ENCODE peak calls at places on chromosomes 3 and 15, in six cellular contexts. Y, G, P, U, J and O are unnamed samples.

GRCh38 chr3:47984089-47984759 is 32.0 kb downstream of the MAP4 start:
- DNase-seq in Y (no peak), G (peak), P (peak), U (no peak), J (no peak), O (no peak)

GRCh38 chr15:75578206-75578947 is 738 bp downstream of the PTPN9 start:
- DNase-seq in Y (peak), G (peak), P (no peak), U (peak), J (peak), O (peak)

GRCh38 chr3:126634803-126635202 is 20.1 kb downstream of the TXNRD3 start:
- DNase-seq in Y (no peak), G (no peak), P (no peak), U (no peak), J (no peak), O (no peak)

GRCh38 chr15:25173241-25174028 is 218.6 kb downstream of the SNRPN start:
- DNase-seq in Y (no peak), G (no peak), P (no peak), U (peak), J (no peak), O (no peak)

GRCh38 chr3:182116386-182116785 is 404.7 kb downstream of the SOX2 start:
- DNase-seq in Y (no peak), G (no peak), P (no peak), U (no peak), J (no peak), O (no peak)

GRCh38 chr3:174532776-174533175 is 326.4 kb upstream of the NAALADL2 start:
- DNase-seq in Y (no peak), G (no peak), P (no peak), U (no peak), J (no peak), O (no peak)

GRCh38 chr3:102510663-102511062 is 75.8 kb downstream of the ZPLD1 start:
- DNase-seq in Y (no peak), G (peak), P (peak), U (no peak), J (no peak), O (no peak)

GRCh38 chr3:129211772-129212171 is 28.1 kb upstream of the CNBP start:
- DNase-seq in Y (no peak), G (peak), P (peak), U (no peak), J (no peak), O (no peak)

GRCh38 chr3:170162052-170162451 is 19.5 kb downstream of the PHC3 start:
- DNase-seq in Y (no peak), G (no peak), P (peak), U (no peak), J (no peak), O (no peak)

GRCh38 chr3:24562874-24563273 is 68.2 kb upstream of the THRB start:
- DNase-seq in Y (peak), G (no peak), P (peak), U (no peak), J (no peak), O (no peak)

GRCh38 chr3:105806361-105806760 is 62.5 kb downstream of the CBLB start:
- DNase-seq in Y (peak), G (peak), P (peak), U (no peak), J (no peak), O (peak)

DNA sequence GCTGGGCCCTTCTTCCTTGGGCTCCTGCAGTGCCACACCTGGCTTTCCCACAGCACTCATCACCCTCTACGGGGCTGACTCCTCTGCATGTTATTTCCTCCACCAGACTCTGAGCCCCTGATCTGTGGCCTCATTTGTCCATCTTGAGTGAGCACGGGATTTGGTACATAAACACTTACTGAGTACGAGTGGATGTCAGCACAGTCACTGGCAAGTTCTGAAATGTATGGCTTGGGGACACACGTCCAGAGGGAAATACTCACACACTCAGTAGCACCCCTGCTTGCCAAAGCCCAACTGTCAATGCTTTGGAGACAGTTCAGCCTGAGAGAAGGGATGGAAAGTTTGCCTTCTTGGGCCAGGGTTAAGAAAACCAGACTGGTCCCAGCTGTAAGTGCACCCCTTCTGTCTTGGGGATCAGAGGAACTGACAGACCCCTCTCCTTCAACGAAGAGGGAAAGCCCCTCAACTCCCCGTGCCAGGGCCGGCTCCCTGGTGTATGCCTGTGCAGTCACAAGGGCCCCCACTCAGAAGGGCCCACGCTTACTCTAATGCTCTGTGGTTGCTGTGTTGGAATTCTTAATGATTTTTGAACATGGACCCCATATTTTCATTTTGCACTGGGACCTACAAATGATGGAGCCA is 71.9 kb downstream of the UMPS start:
- DNase-seq in Y (no peak), G (no peak), P (no peak), U (no peak), J (no peak), O (no peak)
- TF ChIP-seq CTCF in Y (no peak), G (no peak), P (no peak), U (no peak), J (no peak), O (no peak)

GRCh38 chr3:44065741-44066140 is 175.9 kb upstream of the TOPAZ1 start:
- DNase-seq in Y (no peak), G (no peak), P (no peak), U (no peak), J (peak), O (no peak)
- TF ChIP-seq CTCF in Y (no peak), G (no peak), P (no peak), U (no peak), J (peak), O (no peak)

GRCh38 chr3:76652524-76652923 is 387.4 kb upstream of the ROBO2 start:
- DNase-seq in Y (no peak), G (no peak), P (no peak), U (no peak), J (no peak), O (no peak)

GRCh38 chr3:76651784-76652183 is 388.1 kb upstream of the ROBO2 start:
- DNase-seq in Y (peak), G (no peak), P (no peak), U (no peak), J (peak), O (no peak)

GRCh38 chr3:76645724-76646123 is 394.2 kb upstream of the ROBO2 start:
- DNase-seq in Y (no peak), G (no peak), P (no peak), U (no peak), J (no peak), O (no peak)

GRCh38 chr3:76643620-76644019 is 396.3 kb upstream of the ROBO2 start:
- DNase-seq in Y (no peak), G (no peak), P (no peak), U (no peak), J (no peak), O (no peak)

GRCh38 chr3:76646921-76647562 is 392.9 kb upstream of the ROBO2 start:
- DNase-seq in Y (no peak), G (no peak), P (no peak), U (no peak), J (peak), O (no peak)
- TF ChIP-seq CTCF in Y (peak), G (no peak), P (no peak), U (no peak), J (peak), O (no peak)

DNA sequence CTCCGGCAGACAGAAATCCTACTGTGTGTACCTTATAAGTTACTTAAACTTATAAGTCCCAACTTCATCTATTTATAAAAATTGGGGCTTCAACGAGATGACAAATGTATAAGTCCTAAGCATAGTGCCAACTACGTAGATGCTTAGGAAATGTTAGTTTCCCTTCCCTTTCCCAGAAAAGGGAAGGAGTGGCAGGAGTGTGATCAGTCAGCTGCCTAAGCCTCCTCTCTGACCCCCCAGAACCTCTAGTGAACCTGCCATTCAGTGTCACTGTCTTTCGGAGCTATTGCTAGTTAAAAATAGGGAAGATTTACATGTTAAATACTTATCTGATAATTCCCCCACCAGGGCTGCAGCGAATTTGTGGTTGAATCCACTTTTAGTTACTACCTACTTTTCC is 13.6 kb upstream of the BMF start:
- DNase-seq in Y (no peak), G (no peak), P (no peak), U (no peak), J (no peak), O (no peak)
- TF ChIP-seq CTCF in Y (no peak), G (no peak), P (no peak), U (no peak), J (no peak), O (no peak)

DNA sequence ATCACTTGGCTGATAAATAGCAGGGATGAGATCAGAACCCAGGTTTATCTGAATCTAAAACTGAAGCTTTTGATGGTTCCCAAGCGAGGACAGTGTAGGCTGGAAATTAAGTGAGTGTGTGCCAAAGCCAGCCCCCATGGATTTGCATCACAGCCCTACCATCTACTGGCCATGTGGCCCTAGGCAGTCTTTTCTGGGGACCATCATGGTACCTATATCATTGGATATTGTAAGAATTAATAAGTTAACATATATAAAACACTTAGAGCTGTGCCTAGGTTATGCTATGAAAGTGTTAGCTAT is 32.8 kb upstream of the SSR3 start:
- DNase-seq in Y (no peak), G (no peak), P (no peak), U (no peak), J (no peak), O (no peak)
- TF ChIP-seq CTCF in Y (no peak), G (no peak), P (no peak), U (no peak), J (no peak), O (no peak)

GRCh38 chr3:6088433-6088832 is 772.5 kb upstream of the GRM7 start:
- DNase-seq in Y (peak), G (no peak), P (no peak), U (no peak), J (no peak), O (no peak)
- TF ChIP-seq CTCF in Y (peak), G (no peak), P (no peak), U (no peak), J (peak), O (no peak)

GRCh38 chr15:47551079-47551478 is 166.2 kb upstream of the SEMA6D start:
- DNase-seq in Y (no peak), G (no peak), P (peak), U (no peak), J (peak), O (no peak)
- TF ChIP-seq CTCF in Y (no peak), G (no peak), P (no peak), U (no peak), J (peak), O (no peak)